ENCODE peak calls at places on chromosome 7, in eight cellular contexts. One of them, this sample, is unnamed.

GRCh38 chr7:390761-391410 is 100.9 kb downstream of the FOXL3 start:
- DNase-seq in osteocyte: no peak
- DNase-seq in progenitor cell of endocrine pancreas: no peak
- DNase-seq in fibroblast of pulmonary artery: no peak
- DNase-seq in dorsolateral prefrontal cortex: peak; percentile 2
- DNase-seq in suprapubic skin: peak; percentile 56
- DNase-seq in HFF-Myc: no peak
- DNase-seq in cardiac fibroblast: no peak
- DNase-seq in this sample: no peak

GRCh38 chr7:40579401-40579800 is 444.6 kb downstream of the SUGCT start:
- DNase-seq in suprapubic skin: no peak
- DNase-seq in cardiac fibroblast: peak; percentile 13
- DNase-seq in dorsolateral prefrontal cortex: no peak
- DNase-seq in fibroblast of pulmonary artery: peak; percentile 68
- DNase-seq in osteocyte: no peak
- DNase-seq in progenitor cell of endocrine pancreas: no peak
- DNase-seq in HFF-Myc: no peak
- DNase-seq in this sample: no peak

GRCh38 chr7:94064541-94065191 is 60.5 kb upstream of the BET1 start:
- DNase-seq in progenitor cell of endocrine pancreas: no peak
- DNase-seq in HFF-Myc: no peak
- DNase-seq in suprapubic skin: no peak
- DNase-seq in dorsolateral prefrontal cortex: no peak
- DNase-seq in cardiac fibroblast: peak; percentile 41
- DNase-seq in osteocyte: no peak
- DNase-seq in fibroblast of pulmonary artery: peak; percentile 58
- DNase-seq in this sample: no peak

GRCh38 chr7:100152937-100153666 is 4.4 kb downstream of the LAMTOR4 start:
- DNase-seq in cardiac fibroblast: no peak
- DNase-seq in osteocyte: no peak
- DNase-seq in suprapubic skin: no peak
- DNase-seq in HFF-Myc: no peak
- DNase-seq in dorsolateral prefrontal cortex: no peak
- DNase-seq in fibroblast of pulmonary artery: no peak
- DNase-seq in progenitor cell of endocrine pancreas: no peak
- DNase-seq in this sample: no peak

GRCh38 chr7:130140551-130141160 is 64.5 kb downstream of the TMEM209 start:
- DNase-seq in osteocyte: peak; percentile 84
- DNase-seq in HFF-Myc: no peak
- DNase-seq in progenitor cell of endocrine pancreas: no peak
- DNase-seq in suprapubic skin: no peak
- DNase-seq in fibroblast of pulmonary artery: no peak
- DNase-seq in dorsolateral prefrontal cortex: no peak
- DNase-seq in cardiac fibroblast: no peak
- DNase-seq in this sample: no peak

GRCh38 chr7:1121886-1122831 is 34.2 kb downstream of the GPER1 start:
- DNase-seq in dorsolateral prefrontal cortex: no peak
- DNase-seq in osteocyte: no peak
- DNase-seq in cardiac fibroblast: no peak
- DNase-seq in progenitor cell of endocrine pancreas: no peak
- DNase-seq in suprapubic skin: peak; percentile 54
- DNase-seq in fibroblast of pulmonary artery: no peak
- DNase-seq in HFF-Myc: no peak
- DNase-seq in this sample: no peak

GRCh38 chr7:70408477-70408876 is 723.5 kb upstream of the GALNT17 start:
- DNase-seq in suprapubic skin: no peak
- DNase-seq in dorsolateral prefrontal cortex: no peak
- DNase-seq in progenitor cell of endocrine pancreas: no peak
- DNase-seq in HFF-Myc: no peak
- DNase-seq in fibroblast of pulmonary artery: no peak
- DNase-seq in osteocyte: no peak
- DNase-seq in cardiac fibroblast: no peak
- DNase-seq in this sample: no peak

GRCh38 chr7:35035511-35035921 is 1.8 kb downstream of the DPY19L1 start:
- DNase-seq in dorsolateral prefrontal cortex: peak; percentile 39
- DNase-seq in cardiac fibroblast: peak; percentile 55
- DNase-seq in HFF-Myc: no peak
- DNase-seq in progenitor cell of endocrine pancreas: no peak
- DNase-seq in osteocyte: no peak
- DNase-seq in fibroblast of pulmonary artery: peak; percentile 48
- DNase-seq in suprapubic skin: no peak
- DNase-seq in this sample: no peak

GRCh38 chr7:158824028-158824427 is 5.3 kb downstream of the ESYT2 start:
- DNase-seq in osteocyte: no peak
- DNase-seq in HFF-Myc: no peak
- DNase-seq in suprapubic skin: no peak
- DNase-seq in dorsolateral prefrontal cortex: no peak
- DNase-seq in progenitor cell of endocrine pancreas: no peak
- DNase-seq in cardiac fibroblast: no peak
- DNase-seq in fibroblast of pulmonary artery: no peak
- DNase-seq in this sample: no peak

GRCh38 chr7:92904292-92905131 is 68.1 kb upstream of the CDK6 start:
- DNase-seq in fibroblast of pulmonary artery: peak; percentile 86
- DNase-seq in suprapubic skin: no peak
- DNase-seq in HFF-Myc: peak; percentile 93
- DNase-seq in progenitor cell of endocrine pancreas: no peak
- DNase-seq in osteocyte: no peak
- DNase-seq in dorsolateral prefrontal cortex: no peak
- DNase-seq in cardiac fibroblast: peak; percentile 72
- DNase-seq in this sample: no peak

GRCh38 chr7:45048748-45049147 is 40.0 kb downstream of the NACAD start:
- DNase-seq in osteocyte: no peak
- DNase-seq in progenitor cell of endocrine pancreas: no peak
- DNase-seq in HFF-Myc: no peak
- DNase-seq in fibroblast of pulmonary artery: no peak
- DNase-seq in dorsolateral prefrontal cortex: no peak
- DNase-seq in cardiac fibroblast: no peak
- DNase-seq in suprapubic skin: no peak
- DNase-seq in this sample: no peak

GRCh38 chr7:99244942-99245341 is 27.7 kb upstream of the MYH16 start:
- DNase-seq in cardiac fibroblast: no peak
- DNase-seq in osteocyte: no peak
- DNase-seq in fibroblast of pulmonary artery: no peak
- DNase-seq in progenitor cell of endocrine pancreas: no peak
- DNase-seq in dorsolateral prefrontal cortex: no peak
- DNase-seq in suprapubic skin: no peak
- DNase-seq in HFF-Myc: no peak
- DNase-seq in this sample: no peak

GRCh38 chr7:10412426-10413019 is 561.1 kb upstream of the PHF14 start:
- DNase-seq in dorsolateral prefrontal cortex: peak; percentile 24
- DNase-seq in suprapubic skin: no peak
- DNase-seq in HFF-Myc: peak; percentile 0
- DNase-seq in osteocyte: no peak
- DNase-seq in cardiac fibroblast: peak; percentile 41
- DNase-seq in fibroblast of pulmonary artery: peak; percentile 46
- DNase-seq in progenitor cell of endocrine pancreas: no peak
- DNase-seq in this sample: peak; percentile 33

GRCh38 chr7:135321556-135321955 is 87.9 kb downstream of the STRA8 start:
- DNase-seq in progenitor cell of endocrine pancreas: no peak
- DNase-seq in dorsolateral prefrontal cortex: no peak
- DNase-seq in HFF-Myc: no peak
- DNase-seq in fibroblast of pulmonary artery: peak; percentile 82
- DNase-seq in suprapubic skin: no peak
- DNase-seq in osteocyte: no peak
- DNase-seq in cardiac fibroblast: peak; percentile 89
- DNase-seq in this sample: no peak

GRCh38 chr7:145893925-145894535 is 222.6 kb upstream of the CNTNAP2 start:
- DNase-seq in suprapubic skin: no peak
- DNase-seq in progenitor cell of endocrine pancreas: no peak
- DNase-seq in cardiac fibroblast: no peak
- DNase-seq in fibroblast of pulmonary artery: no peak
- DNase-seq in dorsolateral prefrontal cortex: no peak
- DNase-seq in HFF-Myc: no peak
- DNase-seq in osteocyte: no peak
- DNase-seq in this sample: no peak

GRCh38 chr7:134714791-134715190 is 64.6 kb upstream of the CALD1 start:
- DNase-seq in progenitor cell of endocrine pancreas: no peak
- DNase-seq in suprapubic skin: no peak
- DNase-seq in fibroblast of pulmonary artery: no peak
- DNase-seq in dorsolateral prefrontal cortex: no peak
- DNase-seq in cardiac fibroblast: no peak
- DNase-seq in osteocyte: no peak
- DNase-seq in HFF-Myc: no peak
- DNase-seq in this sample: no peak

GRCh38 chr7:1092806-1093505 is 5.0 kb downstream of the GPER1 start:
- DNase-seq in HFF-Myc: no peak
- DNase-seq in cardiac fibroblast: no peak
- DNase-seq in suprapubic skin: no peak
- DNase-seq in osteocyte: no peak
- DNase-seq in progenitor cell of endocrine pancreas: no peak
- DNase-seq in fibroblast of pulmonary artery: no peak
- DNase-seq in dorsolateral prefrontal cortex: no peak
- DNase-seq in this sample: no peak

GRCh38 chr7:116687801-116688201 is 15.8 kb downstream of the MET start:
- DNase-seq in osteocyte: no peak
- DNase-seq in dorsolateral prefrontal cortex: no peak
- DNase-seq in progenitor cell of endocrine pancreas: no peak
- DNase-seq in fibroblast of pulmonary artery: peak; percentile 80
- DNase-seq in suprapubic skin: no peak
- DNase-seq in cardiac fibroblast: peak; percentile 65
- DNase-seq in HFF-Myc: peak; percentile 52
- DNase-seq in this sample: no peak

GRCh38 chr7:28904539-28905143 is 53.5 kb downstream of the TRIL start:
- DNase-seq in dorsolateral prefrontal cortex: no peak
- DNase-seq in HFF-Myc: no peak
- DNase-seq in fibroblast of pulmonary artery: no peak
- DNase-seq in osteocyte: no peak
- DNase-seq in progenitor cell of endocrine pancreas: no peak
- DNase-seq in cardiac fibroblast: peak; percentile 18
- DNase-seq in suprapubic skin: no peak
- DNase-seq in this sample: no peak

GRCh38 chr7:104328308-104328969 is at the start of gene LHFPL3:
- DNase-seq in HFF-Myc: no peak
- DNase-seq in dorsolateral prefrontal cortex: peak; percentile 16
- DNase-seq in osteocyte: no peak
- DNase-seq in cardiac fibroblast: no peak
- DNase-seq in suprapubic skin: no peak
- DNase-seq in fibroblast of pulmonary artery: no peak
- DNase-seq in progenitor cell of endocrine pancreas: peak; percentile 11
- DNase-seq in this sample: peak; percentile 18

GRCh38 chr7:127833641-127834040 is 181.6 kb downstream of the SND1 start:
- DNase-seq in fibroblast of pulmonary artery: peak; percentile 76
- DNase-seq in suprapubic skin: no peak
- DNase-seq in osteocyte: no peak
- DNase-seq in dorsolateral prefrontal cortex: no peak
- DNase-seq in HFF-Myc: no peak
- DNase-seq in progenitor cell of endocrine pancreas: no peak
- DNase-seq in cardiac fibroblast: peak; percentile 63
- DNase-seq in this sample: no peak

GRCh38 chr7:73727963-73728362 is 8.5 kb upstream of the STX1A start:
- DNase-seq in dorsolateral prefrontal cortex: no peak
- DNase-seq in progenitor cell of endocrine pancreas: no peak
- DNase-seq in HFF-Myc: no peak
- DNase-seq in osteocyte: no peak
- DNase-seq in fibroblast of pulmonary artery: no peak
- DNase-seq in suprapubic skin: no peak
- DNase-seq in cardiac fibroblast: no peak
- DNase-seq in this sample: no peak

GRCh38 chr7:116783666-116784318 is 78.6 kb upstream of the CAPZA2 start:
- DNase-seq in progenitor cell of endocrine pancreas: no peak
- DNase-seq in dorsolateral prefrontal cortex: no peak
- DNase-seq in HFF-Myc: no peak
- DNase-seq in suprapubic skin: no peak
- DNase-seq in cardiac fibroblast: no peak
- DNase-seq in fibroblast of pulmonary artery: no peak
- DNase-seq in osteocyte: no peak
- DNase-seq in this sample: no peak

GRCh38 chr7:139708541-139708940 is 69.3 kb downstream of the HIPK2 start:
- DNase-seq in progenitor cell of endocrine pancreas: no peak
- DNase-seq in dorsolateral prefrontal cortex: no peak
- DNase-seq in fibroblast of pulmonary artery: no peak
- DNase-seq in HFF-Myc: no peak
- DNase-seq in osteocyte: no peak
- DNase-seq in suprapubic skin: no peak
- DNase-seq in cardiac fibroblast: no peak
- DNase-seq in this sample: no peak
- TF ChIP-seq CTCF in progenitor cell of endocrine pancreas: no peak
- TF ChIP-seq CTCF in dorsolateral prefrontal cortex: no peak
- TF ChIP-seq CTCF in fibroblast of pulmonary artery: no peak
- TF ChIP-seq CTCF in HFF-Myc: no peak
- TF ChIP-seq CTCF in osteocyte: no peak
- TF ChIP-seq CTCF in suprapubic skin: no peak
- TF ChIP-seq CTCF in cardiac fibroblast: no peak
- TF ChIP-seq CTCF in this sample: no peak

DNA sequence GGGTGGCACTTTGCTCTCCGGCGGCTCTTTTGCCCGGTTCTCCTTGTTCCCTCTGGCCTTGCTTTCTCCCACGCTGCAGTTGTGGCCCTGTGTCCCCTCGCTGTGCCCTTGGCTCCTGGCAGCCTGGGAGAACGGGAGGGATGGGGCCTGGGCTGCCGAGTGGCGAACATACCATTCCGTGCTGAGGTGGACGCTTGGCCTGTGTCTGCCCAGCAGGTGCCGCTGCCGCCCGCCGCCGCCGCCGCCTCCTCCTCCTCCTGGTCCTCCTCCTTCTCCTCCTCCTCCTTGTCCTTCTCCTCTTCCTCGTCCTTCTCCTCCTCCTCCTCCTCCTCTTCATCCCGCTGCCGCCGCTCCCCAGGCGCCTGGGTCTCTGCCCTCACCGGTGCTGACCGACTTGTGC is 36.0 kb downstream of the AGAP3 start:
- DNase-seq in progenitor cell of endocrine pancreas: no peak
- DNase-seq in dorsolateral prefrontal cortex: no peak
- DNase-seq in HFF-Myc: no peak
- DNase-seq in osteocyte: no peak
- DNase-seq in cardiac fibroblast: no peak
- DNase-seq in suprapubic skin: no peak
- DNase-seq in fibroblast of pulmonary artery: no peak
- DNase-seq in this sample: no peak
- TF ChIP-seq CTCF in progenitor cell of endocrine pancreas: peak; percentile 16
- TF ChIP-seq CTCF in dorsolateral prefrontal cortex: peak; percentile 16
- TF ChIP-seq CTCF in HFF-Myc: no peak
- TF ChIP-seq CTCF in osteocyte: no peak
- TF ChIP-seq CTCF in cardiac fibroblast: no peak
- TF ChIP-seq CTCF in suprapubic skin: no peak
- TF ChIP-seq CTCF in fibroblast of pulmonary artery: no peak
- TF ChIP-seq CTCF in this sample: no peak

GRCh38 chr7:139004321-139005075 is 23.3 kb upstream of the KIAA1549 start:
- DNase-seq in HFF-Myc: no peak
- DNase-seq in fibroblast of pulmonary artery: no peak
- DNase-seq in suprapubic skin: no peak
- DNase-seq in osteocyte: peak; percentile 5
- DNase-seq in progenitor cell of endocrine pancreas: no peak
- DNase-seq in cardiac fibroblast: no peak
- DNase-seq in dorsolateral prefrontal cortex: no peak
- DNase-seq in this sample: no peak
- TF ChIP-seq CTCF in HFF-Myc: no peak
- TF ChIP-seq CTCF in fibroblast of pulmonary artery: no peak
- TF ChIP-seq CTCF in suprapubic skin: no peak
- TF ChIP-seq CTCF in osteocyte: no peak
- TF ChIP-seq CTCF in progenitor cell of endocrine pancreas: no peak
- TF ChIP-seq CTCF in cardiac fibroblast: no peak
- TF ChIP-seq CTCF in dorsolateral prefrontal cortex: no peak
- TF ChIP-seq CTCF in this sample: no peak

DNA sequence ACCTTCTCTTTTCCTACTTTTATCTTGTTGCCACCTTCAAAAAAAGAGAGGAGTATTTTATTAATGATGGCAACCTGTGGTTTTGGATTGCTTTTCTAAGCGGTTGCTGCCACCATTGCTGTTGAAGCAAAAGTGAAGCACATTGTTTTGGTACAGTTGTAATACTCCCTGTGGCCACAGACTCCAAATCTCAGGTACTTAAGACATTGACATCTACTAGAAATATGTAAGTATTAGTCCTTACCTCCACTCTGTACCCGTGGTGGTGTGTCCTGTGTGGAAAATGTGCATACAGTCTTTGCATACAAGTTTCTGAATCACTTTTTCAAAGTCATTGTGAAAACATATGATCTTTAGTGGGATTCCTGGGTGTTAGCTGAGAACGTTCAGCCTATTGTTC is 85.7 kb downstream of the ANLN start:
- DNase-seq in suprapubic skin: no peak
- DNase-seq in osteocyte: no peak
- DNase-seq in HFF-Myc: no peak
- DNase-seq in fibroblast of pulmonary artery: no peak
- DNase-seq in dorsolateral prefrontal cortex: no peak
- DNase-seq in cardiac fibroblast: no peak
- DNase-seq in progenitor cell of endocrine pancreas: no peak
- DNase-seq in this sample: no peak
- TF ChIP-seq CTCF in suprapubic skin: no peak
- TF ChIP-seq CTCF in osteocyte: no peak
- TF ChIP-seq CTCF in HFF-Myc: no peak
- TF ChIP-seq CTCF in fibroblast of pulmonary artery: no peak
- TF ChIP-seq CTCF in dorsolateral prefrontal cortex: no peak
- TF ChIP-seq CTCF in cardiac fibroblast: no peak
- TF ChIP-seq CTCF in progenitor cell of endocrine pancreas: no peak
- TF ChIP-seq CTCF in this sample: no peak

This sample was measured in neural crest cell.